ENCODE peak calls at places on chromosomes 11 and 22, in six cellular contexts. L is fibroblast of the aortic adventitia, W is AG04450, U is heart left ventricle, J is endothelial cell of umbilical vein, Z is A549. F is an unnamed sample.

GRCh38 chr11:34223021-34223813 is 117.8 kb downstream of the NAT10 start:
- DNase-seq in L (peak), W (peak), U (peak), J (no peak), Z (no peak), F (peak)

GRCh38 chr11:34277166-34277565 is 80.6 kb downstream of the ABTB2 start:
- DNase-seq in L (no peak), W (no peak), U (no peak), J (no peak), Z (no peak), F (no peak)

GRCh38 chr11:75264971-75265370 is 24.4 kb downstream of the TPBGL start:
- DNase-seq in L (no peak), W (no peak), U (peak), J (no peak), Z (no peak), F (no peak)

GRCh38 chr11:83257638-83258229 is 28.4 kb downstream of the CCDC90B start:
- DNase-seq in L (peak), W (no peak), U (no peak), J (peak), Z (no peak), F (no peak)

GRCh38 chr11:61293869-61294716 is 1.0 kb downstream of the VWCE start:
- DNase-seq in L (peak), W (no peak), U (peak), J (peak), Z (peak), F (no peak)

GRCh38 chr11:93967258-93967657 is 53.9 kb upstream of the HEPHL1 start:
- DNase-seq in L (no peak), W (no peak), U (no peak), J (no peak), Z (no peak), F (no peak)

GRCh38 chr22:20396639-20397038 is 2.7 kb downstream of the ZNF74 start:
- DNase-seq in L (peak), W (no peak), U (no peak), J (no peak), Z (no peak), F (peak)

GRCh38 chr11:47186076-47186936 is at the start of gene PACSIN3:
- DNase-seq in L (no peak), W (no peak), U (peak), J (peak), Z (peak), F (no peak)

GRCh38 chr11:35236667-35237003 is 97.7 kb downstream of the CD44 start:
- DNase-seq in L (no peak), W (no peak), U (no peak), J (no peak), Z (no peak), F (no peak)

GRCh38 chr22:32202539-32203180 is 2.2 kb downstream of the RFPL2 start:
- DNase-seq in L (peak), W (no peak), U (no peak), J (peak), Z (peak), F (no peak)

GRCh38 chr11:111229604-111230003 is 15.9 kb upstream of the POU2AF2 start:
- DNase-seq in L (no peak), W (no peak), U (no peak), J (no peak), Z (no peak), F (no peak)

GRCh38 chr11:59923813-59924212 is 14.4 kb upstream of the OOSP1 start:
- DNase-seq in L (peak), W (no peak), U (no peak), J (no peak), Z (no peak), F (no peak)

GRCh38 chr11:122126024-122126678 is 10.1 kb upstream of the BLID start:
- DNase-seq in L (no peak), W (no peak), U (no peak), J (no peak), Z (no peak), F (no peak)

GRCh38 chr22:31210830-31211503 is 1.1 kb upstream of the LIMK2 start:
- DNase-seq in L (no peak), W (no peak), U (no peak), J (peak), Z (no peak), F (no peak)

GRCh38 chr11:12269104-12269441 is 108.3 kb upstream of the PARVA start:
- DNase-seq in L (no peak), W (no peak), U (no peak), J (peak), Z (no peak), F (no peak)

GRCh38 chr22:50612715-50613221 is 12.2 kb downstream of the MAPK8IP2 start:
- DNase-seq in L (no peak), W (no peak), U (no peak), J (no peak), Z (no peak), F (no peak)

GRCh38 chr22:50610581-50610980 is 10.0 kb downstream of the MAPK8IP2 start:
- DNase-seq in L (no peak), W (no peak), U (no peak), J (no peak), Z (no peak), F (no peak)

GRCh38 chr22:50612168-50612714 is 11.6 kb downstream of the MAPK8IP2 start:
- DNase-seq in L (no peak), W (no peak), U (no peak), J (no peak), Z (no peak), F (no peak)

GRCh38 chr22:50611341-50612060 is 10.9 kb downstream of the MAPK8IP2 start:
- DNase-seq in L (no peak), W (no peak), U (no peak), J (no peak), Z (no peak), F (no peak)

DNA sequence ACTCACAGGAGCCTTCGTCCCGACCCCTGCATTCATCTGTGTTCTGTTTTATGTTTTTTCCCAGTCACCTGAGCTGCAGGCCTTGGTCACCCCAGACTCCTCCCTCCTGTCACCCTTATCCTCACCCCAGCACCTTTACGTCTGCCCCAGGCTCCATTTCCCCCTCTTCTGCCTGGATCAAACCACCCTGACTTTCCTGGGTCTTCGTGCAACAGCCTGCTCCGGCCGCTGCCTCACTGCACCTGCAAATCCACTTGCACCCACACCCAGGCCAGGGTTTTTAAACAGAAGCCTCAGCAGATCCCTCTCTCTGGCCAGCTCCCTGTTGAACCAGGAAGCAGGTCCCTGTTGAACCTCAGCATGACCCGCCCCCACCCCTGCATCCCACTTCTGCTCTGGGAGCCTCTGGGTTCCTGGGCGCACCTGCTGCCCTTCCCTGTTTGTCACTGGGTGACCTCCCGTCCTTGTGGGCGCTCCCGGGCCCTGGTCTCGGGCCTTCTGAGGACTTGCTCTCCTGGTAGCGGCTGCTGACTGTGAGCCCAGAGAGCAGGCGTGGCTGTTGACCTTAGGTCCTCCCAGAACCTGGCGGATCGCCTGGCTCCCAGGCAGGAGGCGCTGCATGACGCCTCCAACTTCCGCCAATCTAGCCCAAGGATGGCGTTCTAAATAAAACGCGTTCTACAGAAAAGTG is 12.8 kb downstream of the MAPK8IP2 start:
- DNase-seq in L (peak), W (no peak), U (no peak), J (no peak), Z (no peak), F (no peak)
- TF ChIP-seq CTCF in L (no peak), W (no peak), U (no peak), J (no peak), Z (no peak), F (no peak)

DNA sequence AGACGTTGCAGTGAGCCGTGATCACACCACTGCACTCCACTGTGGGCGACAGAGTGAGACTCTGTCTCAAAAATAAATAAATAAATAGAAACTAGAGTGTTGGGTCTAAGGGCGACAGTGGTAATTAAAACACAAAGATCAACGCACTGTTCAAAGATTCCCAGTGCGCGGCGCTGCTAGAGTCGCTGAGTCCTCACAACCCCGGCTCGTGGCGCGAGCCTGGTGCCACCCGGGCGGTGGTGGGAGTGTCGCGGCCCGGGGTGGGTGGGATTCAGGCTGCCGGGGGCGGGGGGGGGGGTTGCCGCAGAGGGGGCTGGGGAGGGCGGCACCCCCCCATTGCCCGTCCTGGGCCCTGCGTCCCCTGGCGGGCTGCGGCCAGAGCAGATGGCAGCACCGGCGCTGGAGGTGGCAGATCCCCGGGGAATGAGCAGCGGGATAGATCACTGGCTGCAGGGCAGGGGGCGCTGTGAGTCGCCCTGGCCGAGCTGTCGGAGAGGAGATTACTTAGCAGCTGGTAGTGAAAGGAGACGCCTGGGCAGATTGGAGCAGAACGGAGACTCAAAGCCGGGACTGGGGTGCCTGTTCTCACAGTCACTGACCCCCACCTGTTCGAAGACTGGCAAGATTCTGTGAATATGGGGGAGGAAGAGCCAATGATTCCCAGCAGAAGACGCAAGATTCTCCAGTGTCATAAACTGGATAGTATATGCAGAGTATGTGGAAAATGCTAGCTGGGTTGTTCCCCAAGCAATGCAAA is 30.2 kb upstream of the APOBEC3A start:
- DNase-seq in L (peak), W (no peak), U (peak), J (peak), Z (peak), F (no peak)
- H3K4me3 ChIP-seq in L (peak), W (peak), U (peak), J (no peak), Z (peak), F (peak)

GRCh38 chr11:119481667-119482400 is 58.9 kb upstream of the THY1 start:
- DNase-seq in L (no peak), W (no peak), U (peak), J (no peak), Z (no peak), F (no peak)
- TF ChIP-seq CTCF in L (no peak), W (no peak), U (no peak), J (no peak), Z (no peak), F (no peak)

GRCh38 chr11:720017-720641 is 14.1 kb downstream of the EPS8L2 start:
- DNase-seq in L (no peak), W (no peak), U (no peak), J (no peak), Z (no peak), F (no peak)

GRCh38 chr11:719214-720016 is 13.4 kb downstream of the EPS8L2 start:
- DNase-seq in L (no peak), W (no peak), U (peak), J (no peak), Z (no peak), F (no peak)

GRCh38 chr11:721347-721912 is 15.4 kb downstream of the EPS8L2 start:
- DNase-seq in L (no peak), W (no peak), U (no peak), J (no peak), Z (no peak), F (no peak)

GRCh38 chr11:721913-722811 is 16.1 kb downstream of the EPS8L2 start:
- DNase-seq in L (no peak), W (no peak), U (no peak), J (no peak), Z (no peak), F (no peak)

GRCh38 chr11:720642-721346 is 14.8 kb downstream of the EPS8L2 start:
- DNase-seq in L (no peak), W (no peak), U (no peak), J (no peak), Z (no peak), F (no peak)
- H3K4me3 ChIP-seq in L (no peak), W (no peak), U (no peak), J (no peak), Z (no peak), F (no peak)

GRCh38 chr11:65422104-65422632 is 430 bp upstream of the NEAT1 start:
- DNase-seq in L (peak), W (peak), U (peak), J (peak), Z (peak), F (peak)
- TF ChIP-seq CTCF in L (no peak), W (no peak), U (no peak), J (no peak), Z (peak), F (no peak)

DNA sequence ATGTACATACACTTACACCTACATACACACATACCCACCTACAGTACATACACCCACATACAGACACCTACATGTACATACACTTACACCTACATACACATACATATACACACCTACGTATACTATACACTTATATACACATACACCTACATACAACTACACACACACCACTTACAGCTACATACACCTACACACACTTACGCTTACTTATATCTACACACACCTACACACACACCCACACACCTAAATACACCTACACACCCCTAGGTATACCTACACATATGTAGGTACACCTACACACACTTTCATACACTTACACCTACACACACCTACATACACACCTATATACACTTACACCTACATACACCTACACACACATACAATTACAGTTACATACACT is 61.0 kb downstream of the ARHGAP8 start:
- DNase-seq in L (no peak), W (no peak), U (no peak), J (no peak), Z (no peak), F (no peak)
- H3K4me3 ChIP-seq in L (no peak), W (no peak), U (no peak), J (no peak), Z (no peak), F (no peak)

GRCh38 chr11:73376803-73377629 is 817 bp downstream of the RELT start:
- DNase-seq in L (peak), W (no peak), U (peak), J (peak), Z (peak), F (peak)

GRCh38 chr11:73374130-73374529 is 2.1 kb upstream of the RELT start:
- DNase-seq in L (no peak), W (no peak), U (no peak), J (no peak), Z (no peak), F (no peak)

GRCh38 chr11:73375830-73376167 is 400 bp upstream of the RELT start:
- DNase-seq in L (no peak), W (no peak), U (no peak), J (no peak), Z (no peak), F (no peak)

GRCh38 chr11:73376168-73376802 is at the start of gene RELT:
- DNase-seq in L (peak), W (peak), U (peak), J (peak), Z (peak), F (no peak)

GRCh38 chr11:73372371-73372993 is 3.7 kb upstream of the RELT start:
- DNase-seq in L (no peak), W (no peak), U (peak), J (peak), Z (peak), F (no peak)
- TF ChIP-seq CTCF in L (peak), W (peak), U (no peak), J (peak), Z (no peak), F (peak)

GRCh38 chr11:74170694-74171629 is at the start of the genes C2CD3 and PPME1:
- DNase-seq in L (peak), W (peak), U (peak), J (peak), Z (peak), F (peak)
- H3K4me3 ChIP-seq in L (peak), W (peak), U (peak), J (peak), Z (peak), F (peak)

DNA sequence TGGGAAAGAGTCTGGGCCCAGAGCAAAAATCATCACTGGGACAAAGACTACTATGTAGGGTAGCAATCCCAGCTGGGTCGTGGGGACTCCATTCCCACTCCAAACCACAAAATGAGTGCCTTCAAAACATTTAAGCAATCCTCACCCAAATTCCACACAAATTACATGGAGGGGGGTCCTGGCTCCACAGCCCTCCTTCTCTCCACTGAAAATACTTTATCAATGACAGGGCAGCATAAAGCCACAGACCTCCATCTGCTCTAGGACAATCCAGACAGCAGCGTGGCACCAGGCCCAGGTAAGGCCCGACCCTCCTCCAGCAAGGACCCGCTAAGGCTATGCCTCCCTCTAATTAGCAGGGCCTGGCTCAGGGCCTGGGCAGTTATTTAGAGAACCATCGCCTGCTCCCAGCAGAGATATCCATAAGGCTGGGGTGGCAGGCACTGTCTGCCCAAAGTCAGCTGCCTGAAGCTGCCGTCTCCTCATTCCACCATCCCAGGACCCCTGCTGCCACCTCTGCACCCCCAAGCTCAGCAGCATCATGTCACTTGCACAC is at the start of gene PANX3:
- DNase-seq in L (no peak), W (no peak), U (no peak), J (no peak), Z (no peak), F (no peak)
- TF ChIP-seq CTCF in L (no peak), W (no peak), U (no peak), J (no peak), Z (no peak), F (no peak)

GRCh38 chr11:131762346-131763110 is 392.1 kb downstream of the NTM start:
- DNase-seq in L (no peak), W (no peak), U (no peak), J (no peak), Z (no peak), F (no peak)

GRCh38 chr11:131763193-131763890 is 392.9 kb downstream of the NTM start:
- DNase-seq in L (peak), W (no peak), U (no peak), J (no peak), Z (no peak), F (no peak)

GRCh38 chr11:131759140-131759539 is 388.7 kb downstream of the NTM start:
- DNase-seq in L (no peak), W (no peak), U (no peak), J (no peak), Z (no peak), F (no peak)

GRCh38 chr11:131758726-131759125 is 388.3 kb downstream of the NTM start:
- DNase-seq in L (no peak), W (no peak), U (no peak), J (no peak), Z (no peak), F (no peak)

GRCh38 chr11:131760191-131760951 is 390.0 kb downstream of the NTM start:
- DNase-seq in L (peak), W (no peak), U (no peak), J (no peak), Z (no peak), F (no peak)
- H3K4me3 ChIP-seq in L (no peak), W (no peak), U (peak), J (no peak), Z (no peak), F (peak)

F was measured in AG04449.